ENCODE peak calls at places on chromosome 10, in eight cellular contexts. E is uterus; L is SJSA1; O is prostate gland; M is mesendoderm; C is naive thymus-derived CD4-positive, alpha-beta T cell; T is AG04450; W is psoas muscle. G is an unnamed sample.

GRCh38 chr10:110077436-110078120 is 69.8 kb downstream of the ADD3 start:
- DNase-seq in E (no peak), L (no peak), O (no peak), M (no peak), C (no peak), T (no peak), W (no peak), G (no peak)

GRCh38 chr10:124737708-124738107 is 6.5 kb downstream of the FAM53B start:
- DNase-seq in E (no peak), L (no peak), O (no peak), M (no peak), C (no peak), T (no peak), W (no peak), G (no peak)

GRCh38 chr10:847868-848267 is 83.6 kb downstream of the LARP4B start:
- DNase-seq in E (no peak), L (no peak), O (no peak), M (peak; percentile 66), C (no peak), T (no peak), W (no peak), G (no peak)

GRCh38 chr10:15210521-15210920 is 42.0 kb upstream of the NMT2 start:
- DNase-seq in E (no peak), L (no peak), O (no peak), M (no peak), C (no peak), T (no peak), W (no peak), G (no peak)

GRCh38 chr10:117991701-117992100 is 55.0 kb downstream of the RAB11FIP2 start:
- DNase-seq in E (no peak), L (no peak), O (no peak), M (no peak), C (no peak), T (no peak), W (no peak), G (no peak)

GRCh38 chr10:110209399-110209925 is 2.1 kb downstream of the MXI1 start:
- DNase-seq in E (peak; percentile 60), L (peak; percentile 69), O (peak; percentile 48), M (peak; percentile 61), C (no peak), T (peak; percentile 24), W (peak; percentile 60), G (peak; percentile 62)

GRCh38 chr10:84574101-84574500 is 245.7 kb downstream of the CCSER2 start:
- DNase-seq in E (no peak), L (no peak), O (no peak), M (peak; percentile 57), C (no peak), T (no peak), W (no peak), G (no peak)

GRCh38 chr10:131933016-131933694 is 32.3 kb downstream of the PPP2R2D start:
- DNase-seq in E (no peak), L (no peak), O (no peak), M (no peak), C (no peak), T (no peak), W (no peak), G (no peak)

GRCh38 chr10:132918617-132919373 is 23.6 kb downstream of the CFAP46 start:
- DNase-seq in E (no peak), L (no peak), O (no peak), M (no peak), C (no peak), T (no peak), W (no peak), G (no peak)

GRCh38 chr10:97517778-97518561 is 19.2 kb downstream of the UBTD1 start:
- DNase-seq in E (no peak), L (no peak), O (no peak), M (peak; percentile 81), C (no peak), T (no peak), W (no peak), G (no peak)

DNA sequence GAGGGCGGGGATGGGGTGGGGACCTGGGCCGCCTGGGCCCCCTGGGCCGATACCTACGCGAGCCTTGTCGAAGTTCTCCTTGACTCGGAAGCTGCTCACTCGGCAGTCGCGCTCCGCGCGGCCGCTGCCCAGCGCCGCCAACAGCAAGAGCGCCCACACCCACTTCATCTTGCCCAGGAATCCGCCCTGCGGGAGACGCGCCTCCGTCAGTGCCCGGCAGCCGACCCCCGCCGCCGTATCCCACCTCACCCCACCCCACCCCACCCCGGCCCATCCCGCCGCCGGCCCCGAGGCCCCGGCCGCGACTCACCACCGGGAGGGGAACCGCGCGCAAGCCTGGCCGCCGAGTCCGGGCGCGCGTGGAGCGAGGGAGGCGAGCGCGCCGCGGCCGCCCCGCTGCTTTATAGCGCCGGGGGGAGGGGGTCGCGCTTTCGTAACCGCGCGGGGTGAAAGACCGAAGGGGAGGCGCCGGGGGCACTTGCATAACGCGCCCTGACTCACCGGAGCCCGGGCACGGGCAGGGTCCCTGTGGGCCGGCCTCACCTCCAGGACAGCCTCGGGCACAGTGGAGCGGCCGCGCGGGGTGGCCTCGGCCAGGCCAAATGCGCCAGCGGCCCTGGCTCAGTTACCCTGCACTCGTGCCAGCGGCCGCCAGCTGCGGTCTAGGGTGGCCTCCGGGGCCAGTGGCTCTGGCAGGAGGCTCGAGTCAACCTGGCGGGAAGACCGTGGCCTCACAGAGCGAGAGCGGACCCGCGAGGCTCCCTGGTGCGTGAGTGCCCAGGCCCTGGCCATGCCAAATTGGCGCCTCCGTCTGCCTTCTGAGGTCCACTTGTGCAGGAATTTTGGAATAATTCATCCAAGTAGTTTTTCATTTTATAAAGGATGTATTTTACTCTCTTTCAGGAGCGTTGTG is at the start of gene RBP4:
- DNase-seq in E (no peak), L (peak; percentile 61), O (no peak), M (peak; percentile 18), C (no peak), T (no peak), W (peak; percentile 55), G (no peak)
- H3K4me3 ChIP-seq in E (no peak within 1 kb of the TSS), L (peak within 1 kb of the TSS; percentile 43), O (peak within 1 kb of the TSS; percentile 30), M (peak within 1 kb of the TSS; percentile 24), C (no peak within 1 kb of the TSS), T (no peak within 1 kb of the TSS), W (peak within 1 kb of the TSS; percentile 54), G (no peak within 1 kb of the TSS)

GRCh38 chr10:129965418-129965793 is 1.3 kb upstream of the EBF3 start:
- DNase-seq in E (no peak), L (no peak), O (no peak), M (no peak), C (no peak), T (no peak), W (no peak), G (no peak)

GRCh38 chr10:129966831-129967578 is 2.9 kb upstream of the EBF3 start:
- DNase-seq in E (no peak), L (no peak), O (no peak), M (no peak), C (no peak), T (no peak), W (no peak), G (no peak)

GRCh38 chr10:129965940-129966339 is 1.9 kb upstream of the EBF3 start:
- DNase-seq in E (no peak), L (no peak), O (no peak), M (no peak), C (no peak), T (no peak), W (no peak), G (no peak)

GRCh38 chr10:129967579-129968019 is 3.5 kb upstream of the EBF3 start:
- DNase-seq in E (no peak), L (no peak), O (no peak), M (no peak), C (no peak), T (no peak), W (no peak), G (no peak)

GRCh38 chr10:129966370-129966769 is 2.3 kb upstream of the EBF3 start:
- DNase-seq in E (no peak), L (no peak), O (no peak), M (no peak), C (no peak), T (no peak), W (no peak), G (no peak)
- H3K4me3 ChIP-seq in E (no peak overlapping the region), L (no peak overlapping the region), O (no peak overlapping the region), M (no peak overlapping the region), C (no peak overlapping the region), T (no peak overlapping the region), W (peak overlapping the region; percentile 83), G (no peak overlapping the region)

GRCh38 chr10:17236468-17236886 is 8.4 kb downstream of the VIM start:
- DNase-seq in E (no peak), L (no peak), O (no peak), M (no peak), C (no peak), T (no peak), W (no peak), G (no peak)

GRCh38 chr10:17233534-17233933 is 5.5 kb downstream of the VIM start:
- DNase-seq in E (peak; percentile 52), L (no peak), O (no peak), M (no peak), C (no peak), T (no peak), W (peak; percentile 30), G (no peak)

GRCh38 chr10:17235136-17235535 is 7.1 kb downstream of the VIM start:
- DNase-seq in E (no peak), L (no peak), O (no peak), M (peak; percentile 82), C (no peak), T (no peak), W (no peak), G (peak; percentile 14)

GRCh38 chr10:17232276-17232987 is 4.4 kb downstream of the VIM start:
- DNase-seq in E (no peak), L (no peak), O (no peak), M (no peak), C (no peak), T (no peak), W (no peak), G (peak; percentile 60)

DNA sequence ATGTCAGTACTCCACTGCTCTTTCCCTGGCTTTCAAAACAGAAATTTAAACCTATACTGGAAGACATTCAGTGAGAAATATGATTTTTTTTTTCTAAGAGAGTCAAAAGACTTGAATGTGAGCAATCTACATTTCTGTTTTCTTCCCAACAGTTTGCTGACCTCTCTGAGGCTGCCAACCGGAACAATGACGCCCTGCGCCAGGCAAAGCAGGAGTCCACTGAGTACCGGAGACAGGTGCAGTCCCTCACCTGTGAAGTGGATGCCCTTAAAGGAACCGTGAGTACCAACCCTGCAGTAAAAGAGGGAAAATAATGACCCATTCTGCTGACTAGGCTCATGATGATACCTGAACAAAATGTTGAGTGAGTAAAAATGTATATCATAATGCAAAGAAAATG is 6.5 kb downstream of the VIM start:
- DNase-seq in E (no peak), L (no peak), O (no peak), M (no peak), C (no peak), T (no peak), W (no peak), G (no peak)
- H3K4me3 ChIP-seq in E (no peak overlapping the region), L (no peak overlapping the region), O (no peak overlapping the region), M (no peak overlapping the region), C (no peak overlapping the region), T (no peak overlapping the region), W (peak overlapping the region; percentile 80), G (no peak overlapping the region)

DNA sequence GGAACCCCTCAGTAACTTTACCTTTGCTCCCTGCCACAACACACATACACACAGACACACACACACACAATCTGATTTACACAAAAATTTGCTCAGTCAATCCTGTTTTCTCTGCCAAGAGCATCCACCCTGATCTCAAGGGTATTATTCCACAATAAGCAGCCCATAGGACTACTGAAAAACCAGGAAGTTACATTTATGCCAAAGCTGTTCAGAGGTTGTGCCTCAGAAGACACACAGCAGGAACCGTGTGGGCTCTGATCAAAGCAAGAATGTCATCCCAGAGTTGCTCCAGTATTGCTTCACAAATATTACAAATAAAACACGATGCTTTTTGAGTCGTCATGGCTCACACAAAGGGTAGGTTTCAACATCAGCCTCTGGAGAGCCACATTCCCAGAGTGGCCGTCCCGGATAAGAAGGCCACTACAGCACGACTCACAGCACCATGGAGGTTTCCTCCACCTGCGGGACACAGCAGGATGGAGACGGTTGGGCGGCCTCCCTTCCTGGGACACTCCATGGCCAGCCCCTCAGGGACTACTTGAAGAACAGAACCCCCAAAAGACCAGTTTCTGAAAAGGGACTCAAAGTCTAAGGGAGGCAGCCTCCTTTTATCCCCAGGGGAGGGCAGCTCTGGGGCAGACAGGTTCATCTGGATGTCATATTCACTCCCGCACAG is 1.6 kb downstream of the AIFM2 start:
- DNase-seq in E (no peak), L (no peak), O (no peak), M (no peak), C (no peak), T (no peak), W (peak; percentile 59), G (no peak)
- H3K4me3 ChIP-seq in E (no peak overlapping the region), L (no peak overlapping the region), O (no peak overlapping the region), M (no peak overlapping the region), C (no peak overlapping the region), T (peak overlapping the region; percentile 1), W (peak overlapping the region; percentile 82), G (no peak overlapping the region)